ENCODE peak calls at places on chromosomes 5 and 9, in seven cellular contexts. T is RPMI7951; Y is stimulated activated CD4-positive, alpha-beta T cell treated with anti-CD3 and anti-CD28 coated beads, Interleukin-2, amount 100 ng/mL, for 48 hours; U is stimulated activated CD8-positive, alpha-beta memory T cell treated with anti-CD3 and anti-CD28 coated beads, Interleukin-4, amount 100 ng/mL, for 24 hours; S is GM12864; L is head of caudate nucleus; W is GM19239. X is an unnamed sample.

GRCh38 chr5:126503602-126504104 is 80.4 kb downstream of the GRAMD2B start:
- DNase-seq in T (no peak), Y (no peak), U (no peak), S (no peak), L (peak), W (no peak), X (no peak)

GRCh38 chr5:140162275-140162674 is 12.7 kb upstream of the CYSTM1 start:
- DNase-seq in T (no peak), Y (no peak), U (no peak), S (no peak), L (no peak), W (no peak), X (no peak)

GRCh38 chr5:154308457-154309360 is 118.2 kb downstream of the GALNT10 start:
- DNase-seq in T (peak), Y (no peak), U (no peak), S (no peak), L (no peak), W (no peak), X (no peak)

GRCh38 chr5:10639846-10640368 is 76.0 kb downstream of the ANKRD33B start:
- DNase-seq in T (no peak), Y (no peak), U (no peak), S (no peak), L (no peak), W (no peak), X (no peak)

GRCh38 chr9:21995652-21996275 is 1.2 kb downstream of the CDKN2B-AS1 start:
- DNase-seq in T (peak), Y (no peak), U (no peak), S (no peak), L (peak), W (no peak), X (no peak)

GRCh38 chr9:95819636-95820035 is 55.9 kb upstream of the ERCC6L2 start:
- DNase-seq in T (no peak), Y (no peak), U (no peak), S (no peak), L (no peak), W (no peak), X (no peak)

GRCh38 chr5:163505049-163505474 is 357 bp upstream of the MAT2B start:
- DNase-seq in T (no peak), Y (no peak), U (no peak), S (no peak), L (no peak), W (no peak), X (no peak)

GRCh38 chr9:76677481-76678055 is 86.7 kb upstream of the PCA3 start:
- DNase-seq in T (peak), Y (no peak), U (no peak), S (no peak), L (no peak), W (no peak), X (no peak)

GRCh38 chr5:173420108-173420507 is 91.9 kb upstream of the STC2 start:
- DNase-seq in T (peak), Y (no peak), U (no peak), S (no peak), L (peak), W (no peak), X (no peak)

X was measured in neural crest cell.